ENCODE peak calls at places on chromosomes 11 and 22, in eight cellular contexts. K, Z, Q, X, N, U, P and O are unnamed samples.

GRCh38 chr22:36332623-36333331 is 55.0 kb downstream of the MYH9 start:
- DNase-seq in K (peak), X (no peak), N (no peak), P (no peak), Q (peak), Z (peak), U (no peak), O (no peak)

GRCh38 chr11:316031-316701 is 2.3 kb downstream of the IFITM1 start:
- DNase-seq in N (no peak), K (no peak), Z (no peak), P (no peak), U (peak), Q (no peak), X (peak), O (no peak)

GRCh38 chr11:69657456-69657910 is 16.5 kb downstream of the CCND1 start:
- DNase-seq in K (no peak), U (no peak), Q (no peak), N (no peak), P (no peak), X (peak), Z (no peak), O (no peak)

GRCh38 chr22:21796863-21797262 is 61.3 kb upstream of the YPEL1 start:
- DNase-seq in Z (no peak), X (no peak), K (no peak), P (no peak), Q (no peak), N (no peak), U (peak), O (no peak)

GRCh38 chr11:65438257-65439151 is 15.9 kb downstream of the NEAT1 start:
- DNase-seq in U (no peak), Q (no peak), K (no peak), X (no peak), Z (no peak), P (no peak), N (no peak), O (no peak)

GRCh38 chr11:64132982-64133705 is 32.8 kb downstream of the MACROD1 start:
- DNase-seq in K (no peak), N (no peak), Q (no peak), P (no peak), Z (no peak), X (no peak), U (no peak), O (no peak)

GRCh38 chr11:107017433-107018227 is 646 bp downstream of the GUCY1A2 start:
- DNase-seq in U (peak), Z (no peak), P (no peak), Q (peak), K (peak), X (peak), N (peak), O (no peak)

GRCh38 chr11:26891501-26891900 is 102.4 kb upstream of the FIBIN start:
- DNase-seq in N (no peak), X (no peak), U (no peak), P (no peak), Q (no peak), K (no peak), Z (no peak), O (no peak)

GRCh38 chr11:119015054-119015611 is 3.0 kb downstream of the RPS25 start:
- DNase-seq in N (no peak), X (no peak), Q (no peak), K (peak), Z (no peak), U (no peak), P (no peak), O (no peak)

GRCh38 chr22:45351956-45352355 is 42.2 kb downstream of the FAM118A start:
- DNase-seq in X (no peak), Q (no peak), Z (no peak), K (no peak), N (no peak), P (no peak), U (no peak), O (no peak)

GRCh38 chr11:3834349-3835099 is 6.2 kb downstream of the RHOG start:
- DNase-seq in Q (no peak), X (peak), U (no peak), N (peak), Z (peak), K (no peak), P (no peak), O (no peak)

GRCh38 chr11:18243783-18244362 is 4.6 kb downstream of the SAA2 start:
- DNase-seq in K (peak), X (no peak), Z (peak), U (no peak), Q (peak), N (peak), P (peak), O (peak)

GRCh38 chr11:68257477-68258362 is 14.1 kb downstream of the C11orf24 start:
- DNase-seq in Z (peak), U (peak), P (peak), K (peak), Q (peak), N (peak), X (peak), O (peak)

GRCh38 chr11:118928108-118928869 is 2.6 kb upstream of the BCL9L start:
- DNase-seq in Q (peak), Z (peak), P (peak), X (peak), K (peak), U (peak), N (peak), O (peak)

GRCh38 chr11:102891736-102892135 is 17.0 kb upstream of the MMP12 start:
- DNase-seq in U (no peak), Q (no peak), Z (no peak), X (no peak), N (no peak), K (no peak), P (no peak), O (no peak)

GRCh38 chr11:119782021-119782420 is 53.0 kb upstream of the NECTIN1 start:
- DNase-seq in P (no peak), X (no peak), K (peak), Q (no peak), N (no peak), U (no peak), Z (no peak), O (no peak)

DNA sequence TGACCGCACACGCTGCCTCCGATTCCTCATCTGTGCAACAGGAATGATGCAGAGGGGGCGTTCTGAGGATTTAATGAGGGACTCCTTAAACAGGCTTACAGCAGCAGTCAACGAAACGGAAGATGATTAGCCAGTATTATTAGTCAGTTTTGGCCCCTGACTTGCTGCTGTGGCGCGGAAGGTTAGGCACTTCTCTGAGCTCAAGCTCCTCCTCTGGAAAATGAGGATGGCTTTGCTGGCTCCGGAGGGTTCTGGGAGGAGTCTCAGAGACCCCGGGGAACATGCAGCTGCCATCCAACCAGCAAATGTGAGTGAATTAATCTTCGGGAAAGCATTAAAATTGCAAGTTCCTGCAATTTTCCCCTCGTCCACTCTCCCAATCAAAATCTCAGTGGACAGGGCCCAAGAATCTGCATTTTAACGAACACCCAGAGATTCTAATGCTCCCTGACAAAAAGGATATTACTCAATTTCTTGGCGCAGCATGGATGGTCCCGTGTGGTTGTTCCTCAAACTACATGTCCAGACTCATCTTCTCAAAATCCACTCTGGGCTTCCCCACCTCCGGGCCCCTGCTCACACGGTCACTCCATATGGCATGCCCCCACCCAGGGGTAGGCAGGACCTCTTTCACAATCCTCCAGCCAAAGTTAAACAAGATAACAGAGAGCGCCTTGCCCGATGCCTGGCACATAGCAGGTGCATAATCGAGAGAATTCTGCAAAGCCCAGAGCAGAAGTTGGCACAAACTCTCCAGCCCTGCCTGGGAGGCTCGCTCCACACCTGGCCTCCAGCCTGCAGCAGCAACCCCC is 6.4 kb downstream of the ELFN2 start:
- DNase-seq in P (no peak), Q (no peak), N (no peak), Z (no peak), U (no peak), X (no peak), K (no peak), O (no peak)
- TF ChIP-seq CTCF in P (no peak), Q (no peak), N (no peak), Z (no peak), U (no peak), X (no peak), K (peak), O (no peak)

GRCh38 chr11:75518204-75518549 is 7.6 kb downstream of the GDPD5 start:
- DNase-seq in U (no peak), P (no peak), Z (no peak), N (no peak), K (no peak), Q (no peak), X (no peak), O (no peak)
- TF ChIP-seq CTCF in U (no peak), P (no peak), Z (no peak), N (no peak), K (no peak), Q (no peak), X (no peak), O (no peak)

GRCh38 chr11:40294343-40294723 is 1165.1 kb downstream of the LRRC4C start:
- DNase-seq in X (no peak), U (no peak), K (no peak), Q (no peak), N (no peak), P (no peak), Z (no peak), O (no peak)
- TF ChIP-seq CTCF in X (peak), U (no peak), K (no peak), Q (no peak), N (no peak), P (no peak), Z (peak), O (no peak)

DNA sequence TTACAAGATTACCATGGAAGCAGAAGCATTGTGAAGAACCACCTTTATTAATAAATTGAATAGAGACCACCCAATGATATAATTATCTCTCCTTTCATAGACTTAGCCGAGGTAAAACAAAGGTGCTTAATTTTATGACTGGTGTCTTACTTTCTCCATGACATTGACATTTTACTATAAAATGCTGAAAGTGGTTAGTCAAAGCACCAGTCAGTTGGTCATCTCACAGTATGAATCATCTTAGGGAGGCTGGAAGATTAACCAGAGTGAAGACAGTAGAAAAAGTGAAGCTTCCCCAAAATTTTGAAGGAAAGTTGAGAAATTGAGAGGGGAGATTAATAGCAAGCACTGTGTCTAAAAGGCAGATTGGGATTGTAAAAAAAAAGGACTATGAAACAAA is 557.5 kb upstream of the ANO5 start:
- DNase-seq in K (no peak), N (no peak), U (no peak), Q (no peak), X (no peak), Z (no peak), P (no peak), O (no peak)
- TF ChIP-seq CTCF in K (no peak), N (no peak), U (no peak), Q (no peak), X (no peak), Z (no peak), P (no peak), O (no peak)

GRCh38 chr22:30181459-30182353 is 64.9 kb downstream of the LIF start:
- DNase-seq in X (no peak), U (no peak), Z (no peak), P (no peak), Q (no peak), N (no peak), K (no peak), O (no peak)

GRCh38 chr22:30175743-30176288 is 70.7 kb downstream of the LIF start:
- DNase-seq in Q (no peak), Z (no peak), U (no peak), N (no peak), K (no peak), P (no peak), X (no peak), O (no peak)

GRCh38 chr22:30180616-30181015 is 65.9 kb downstream of the LIF start:
- DNase-seq in Z (no peak), K (no peak), N (no peak), X (no peak), P (no peak), U (no peak), Q (no peak), O (no peak)

GRCh38 chr22:30176431-30176830 is 70.1 kb downstream of the LIF start:
- DNase-seq in K (no peak), P (no peak), X (no peak), N (no peak), Z (no peak), Q (no peak), U (no peak), O (no peak)

GRCh38 chr22:30178180-30179126 is 68.1 kb downstream of the LIF start:
- DNase-seq in K (no peak), Q (no peak), X (no peak), P (peak), U (no peak), Z (no peak), N (no peak), O (no peak)
- TF ChIP-seq CTCF in K (peak), Q (no peak), X (no peak), P (peak), U (no peak), Z (no peak), N (no peak), O (no peak)

GRCh38 chr11:43507171-43507570 is 148.5 kb downstream of the TTC17 start:
- DNase-seq in X (no peak), Z (no peak), N (no peak), K (no peak), U (no peak), Q (no peak), P (no peak), O (no peak)

GRCh38 chr11:43508511-43508918 is 149.8 kb downstream of the TTC17 start:
- DNase-seq in Q (no peak), P (no peak), K (peak), N (no peak), Z (peak), U (no peak), X (no peak), O (no peak)

GRCh38 chr11:43504316-43504950 is 145.7 kb downstream of the TTC17 start:
- DNase-seq in N (no peak), K (peak), X (no peak), U (no peak), Z (no peak), Q (peak), P (peak), O (no peak)

GRCh38 chr11:43503417-43503816 is 144.7 kb downstream of the TTC17 start:
- DNase-seq in Z (no peak), Q (no peak), N (no peak), K (no peak), X (no peak), U (no peak), P (no peak), O (no peak)

DNA sequence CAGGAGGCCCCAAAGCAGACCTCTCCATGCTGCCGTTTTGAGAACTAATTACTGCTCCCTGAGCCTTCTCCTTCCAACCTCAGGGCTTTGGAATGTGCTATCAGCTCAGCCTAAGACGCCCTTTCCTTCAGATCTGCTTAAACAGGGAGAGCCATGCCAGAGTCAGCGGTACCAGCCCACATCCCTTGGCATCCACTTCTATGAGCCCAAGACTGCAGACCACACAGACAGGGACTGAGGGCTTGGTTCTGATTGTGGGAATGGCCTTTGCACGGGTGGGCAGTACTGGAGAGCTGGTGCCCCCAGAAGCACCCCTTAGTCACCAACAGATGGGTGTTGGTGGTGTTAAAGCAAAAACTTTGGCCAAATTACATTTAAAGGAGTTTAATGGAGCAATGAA is 146.5 kb downstream of the TTC17 start:
- DNase-seq in P (no peak), Q (no peak), Z (no peak), U (no peak), X (no peak), K (no peak), N (no peak), O (no peak)
- TF ChIP-seq CTCF in P (no peak), Q (no peak), Z (no peak), U (no peak), X (no peak), K (no peak), N (no peak), O (no peak)

GRCh38 chr11:72753341-72754148 is 1.3 kb upstream of the ARAP1 start:
- DNase-seq in P (no peak), N (no peak), U (no peak), Q (no peak), Z (no peak), K (no peak), X (no peak), O (no peak)
- TF ChIP-seq CTCF in P (peak), N (no peak), U (peak), Q (peak), Z (no peak), K (no peak), X (peak), O (no peak)

GRCh38 chr11:22304337-22304961 is 33.7 kb upstream of the SLC17A6 start:
- DNase-seq in Z (no peak), Q (peak), P (peak), X (no peak), U (no peak), N (no peak), K (no peak), O (peak)
- TF ChIP-seq CTCF in Z (peak), Q (peak), P (peak), X (peak), U (peak), N (peak), K (peak), O (peak)

DNA sequence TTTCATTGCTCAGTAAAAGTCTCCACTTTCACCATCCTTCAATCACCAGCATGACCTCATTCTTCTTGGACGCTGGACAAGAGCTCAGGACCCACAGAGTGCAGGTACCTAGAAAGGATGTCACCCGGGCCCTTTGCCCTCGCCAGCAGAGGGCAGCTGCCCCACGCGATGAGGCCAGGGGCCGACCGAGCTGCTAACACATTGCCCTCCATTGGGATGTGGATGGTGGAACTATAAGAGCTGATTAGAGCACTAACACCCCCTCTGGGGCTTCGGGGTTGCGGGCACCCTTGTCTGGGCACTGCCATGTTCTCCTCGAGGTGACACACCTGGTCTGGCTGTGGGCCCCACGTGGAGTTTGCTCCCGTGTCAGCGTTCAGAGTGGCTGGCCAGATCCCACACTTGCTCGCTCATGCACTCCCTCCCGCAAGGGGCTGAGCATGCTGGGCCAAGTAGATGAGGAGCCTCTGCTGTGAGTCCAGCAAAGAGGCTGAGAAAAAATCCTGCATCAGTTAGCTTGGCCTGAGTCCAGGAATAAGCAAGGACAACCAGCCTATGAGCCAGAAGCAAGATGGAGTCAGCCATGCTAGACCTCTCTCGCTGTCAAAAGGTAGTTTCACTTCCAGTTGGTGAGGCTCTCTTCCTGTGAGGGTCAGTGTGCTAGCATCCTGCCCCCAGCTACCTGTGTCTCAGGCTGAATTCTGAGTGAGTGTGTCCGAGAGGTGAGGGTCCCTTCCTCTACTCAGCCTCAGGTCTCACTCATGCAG is 9.8 kb downstream of the KRTAP5-6 start:
- DNase-seq in N (no peak), Z (no peak), P (no peak), Q (no peak), X (no peak), K (peak), U (no peak), O (no peak)
- TF ChIP-seq CTCF in N (no peak), Z (no peak), P (peak), Q (no peak), X (peak), K (peak), U (peak), O (no peak)